ENCODE peak calls at places on chromosomes 2 and 18, in eight cellular contexts. One of them, this sample, is unnamed.

GRCh38 chr2:232833830-232834229 is 36.2 kb upstream of the SNORC start:
- DNase-seq in GM18507: no peak
- DNase-seq in NCI-H187: no peak
- DNase-seq in fibroblast of lung: no peak
- DNase-seq in NCI-H2081: no peak
- DNase-seq in stimulated activated CD8-positive, alpha-beta memory T cell treated with anti-CD3 and anti-CD28 coated beads, Interleukin-4, amount 100 ng/mL, for 1 hour: no peak
- DNase-seq in activated naive CD8-positive, alpha-beta T cell treated with anti-CD3 and anti-CD28 coated beads, Interleukin-2, amount 10 ng/mL, durations not matched to agents 7 days and 5 days: no peak
- DNase-seq in ELR: no peak
- DNase-seq in this sample: no peak

GRCh38 chr2:202032841-202033316 is 776 bp upstream of the FZD7 start:
- DNase-seq in NCI-H2081: no peak
- DNase-seq in NCI-H187: no peak
- DNase-seq in activated naive CD8-positive, alpha-beta T cell treated with anti-CD3 and anti-CD28 coated beads, Interleukin-2, amount 10 ng/mL, durations not matched to agents 7 days and 5 days: no peak
- DNase-seq in fibroblast of lung: peak
- DNase-seq in stimulated activated CD8-positive, alpha-beta memory T cell treated with anti-CD3 and anti-CD28 coated beads, Interleukin-4, amount 100 ng/mL, for 1 hour: no peak
- DNase-seq in ELR: peak
- DNase-seq in GM18507: no peak
- DNase-seq in this sample: peak

GRCh38 chr18:24054130-24054529 is 39.6 kb downstream of the TTC39C start:
- DNase-seq in fibroblast of lung: peak
- DNase-seq in NCI-H2081: no peak
- DNase-seq in GM18507: no peak
- DNase-seq in activated naive CD8-positive, alpha-beta T cell treated with anti-CD3 and anti-CD28 coated beads, Interleukin-2, amount 10 ng/mL, durations not matched to agents 7 days and 5 days: no peak
- DNase-seq in NCI-H187: no peak
- DNase-seq in ELR: peak
- DNase-seq in stimulated activated CD8-positive, alpha-beta memory T cell treated with anti-CD3 and anti-CD28 coated beads, Interleukin-4, amount 100 ng/mL, for 1 hour: no peak
- DNase-seq in this sample: peak

GRCh38 chr2:217652761-217653160 is 350.0 kb downstream of the TNS1 start:
- DNase-seq in fibroblast of lung: no peak
- DNase-seq in activated naive CD8-positive, alpha-beta T cell treated with anti-CD3 and anti-CD28 coated beads, Interleukin-2, amount 10 ng/mL, durations not matched to agents 7 days and 5 days: no peak
- DNase-seq in NCI-H187: no peak
- DNase-seq in stimulated activated CD8-positive, alpha-beta memory T cell treated with anti-CD3 and anti-CD28 coated beads, Interleukin-4, amount 100 ng/mL, for 1 hour: no peak
- DNase-seq in GM18507: no peak
- DNase-seq in ELR: no peak
- DNase-seq in NCI-H2081: no peak
- DNase-seq in this sample: no peak

GRCh38 chr2:61463769-61464475 is 7.0 kb downstream of the USP34 start:
- DNase-seq in fibroblast of lung: no peak
- DNase-seq in ELR: no peak
- DNase-seq in NCI-H187: no peak
- DNase-seq in NCI-H2081: no peak
- DNase-seq in stimulated activated CD8-positive, alpha-beta memory T cell treated with anti-CD3 and anti-CD28 coated beads, Interleukin-4, amount 100 ng/mL, for 1 hour: no peak
- DNase-seq in activated naive CD8-positive, alpha-beta T cell treated with anti-CD3 and anti-CD28 coated beads, Interleukin-2, amount 10 ng/mL, durations not matched to agents 7 days and 5 days: no peak
- DNase-seq in GM18507: no peak
- DNase-seq in this sample: no peak

GRCh38 chr2:230942371-230942770 is 17.3 kb upstream of the GPR55 start:
- DNase-seq in NCI-H187: no peak
- DNase-seq in activated naive CD8-positive, alpha-beta T cell treated with anti-CD3 and anti-CD28 coated beads, Interleukin-2, amount 10 ng/mL, durations not matched to agents 7 days and 5 days: no peak
- DNase-seq in NCI-H2081: no peak
- DNase-seq in fibroblast of lung: no peak
- DNase-seq in ELR: no peak
- DNase-seq in GM18507: no peak
- DNase-seq in stimulated activated CD8-positive, alpha-beta memory T cell treated with anti-CD3 and anti-CD28 coated beads, Interleukin-4, amount 100 ng/mL, for 1 hour: no peak
- DNase-seq in this sample: no peak

GRCh38 chr2:240983361-240983995 is 14.9 kb upstream of the SNED1 start:
- DNase-seq in activated naive CD8-positive, alpha-beta T cell treated with anti-CD3 and anti-CD28 coated beads, Interleukin-2, amount 10 ng/mL, durations not matched to agents 7 days and 5 days: peak
- DNase-seq in NCI-H2081: peak
- DNase-seq in ELR: no peak
- DNase-seq in fibroblast of lung: peak
- DNase-seq in NCI-H187: no peak
- DNase-seq in stimulated activated CD8-positive, alpha-beta memory T cell treated with anti-CD3 and anti-CD28 coated beads, Interleukin-4, amount 100 ng/mL, for 1 hour: no peak
- DNase-seq in GM18507: no peak
- DNase-seq in this sample: no peak

GRCh38 chr18:41761329-41762028 is 193.6 kb upstream of the PIK3C3 start:
- DNase-seq in stimulated activated CD8-positive, alpha-beta memory T cell treated with anti-CD3 and anti-CD28 coated beads, Interleukin-4, amount 100 ng/mL, for 1 hour: no peak
- DNase-seq in NCI-H2081: no peak
- DNase-seq in NCI-H187: no peak
- DNase-seq in GM18507: no peak
- DNase-seq in fibroblast of lung: peak
- DNase-seq in activated naive CD8-positive, alpha-beta T cell treated with anti-CD3 and anti-CD28 coated beads, Interleukin-2, amount 10 ng/mL, durations not matched to agents 7 days and 5 days: no peak
- DNase-seq in ELR: peak
- DNase-seq in this sample: no peak

GRCh38 chr2:42084231-42084671 is 36.4 kb downstream of the PKDCC start:
- DNase-seq in fibroblast of lung: peak
- DNase-seq in stimulated activated CD8-positive, alpha-beta memory T cell treated with anti-CD3 and anti-CD28 coated beads, Interleukin-4, amount 100 ng/mL, for 1 hour: no peak
- DNase-seq in GM18507: no peak
- DNase-seq in NCI-H2081: no peak
- DNase-seq in activated naive CD8-positive, alpha-beta T cell treated with anti-CD3 and anti-CD28 coated beads, Interleukin-2, amount 10 ng/mL, durations not matched to agents 7 days and 5 days: no peak
- DNase-seq in NCI-H187: no peak
- DNase-seq in ELR: peak
- DNase-seq in this sample: no peak

GRCh38 chr2:240305369-240305962 is 130.0 kb upstream of the GPC1 start:
- DNase-seq in GM18507: no peak
- DNase-seq in activated naive CD8-positive, alpha-beta T cell treated with anti-CD3 and anti-CD28 coated beads, Interleukin-2, amount 10 ng/mL, durations not matched to agents 7 days and 5 days: no peak
- DNase-seq in NCI-H187: no peak
- DNase-seq in stimulated activated CD8-positive, alpha-beta memory T cell treated with anti-CD3 and anti-CD28 coated beads, Interleukin-4, amount 100 ng/mL, for 1 hour: no peak
- DNase-seq in fibroblast of lung: no peak
- DNase-seq in ELR: no peak
- DNase-seq in NCI-H2081: no peak
- DNase-seq in this sample: peak

GRCh38 chr18:8944871-8945245 is 157.6 kb upstream of the NDUFV2 start:
- DNase-seq in GM18507: no peak
- DNase-seq in ELR: no peak
- DNase-seq in activated naive CD8-positive, alpha-beta T cell treated with anti-CD3 and anti-CD28 coated beads, Interleukin-2, amount 10 ng/mL, durations not matched to agents 7 days and 5 days: no peak
- DNase-seq in fibroblast of lung: no peak
- DNase-seq in stimulated activated CD8-positive, alpha-beta memory T cell treated with anti-CD3 and anti-CD28 coated beads, Interleukin-4, amount 100 ng/mL, for 1 hour: no peak
- DNase-seq in NCI-H2081: no peak
- DNase-seq in NCI-H187: no peak
- DNase-seq in this sample: no peak

GRCh38 chr2:96240341-96241038 is 25.3 kb downstream of the TMEM127 start:
- DNase-seq in GM18507: no peak
- DNase-seq in activated naive CD8-positive, alpha-beta T cell treated with anti-CD3 and anti-CD28 coated beads, Interleukin-2, amount 10 ng/mL, durations not matched to agents 7 days and 5 days: no peak
- DNase-seq in fibroblast of lung: no peak
- DNase-seq in ELR: no peak
- DNase-seq in stimulated activated CD8-positive, alpha-beta memory T cell treated with anti-CD3 and anti-CD28 coated beads, Interleukin-4, amount 100 ng/mL, for 1 hour: no peak
- DNase-seq in NCI-H187: no peak
- DNase-seq in NCI-H2081: no peak
- DNase-seq in this sample: no peak

GRCh38 chr18:79682896-79683625 is 3.5 kb downstream of the CTDP1 start:
- DNase-seq in ELR: no peak
- DNase-seq in fibroblast of lung: no peak
- DNase-seq in GM18507: no peak
- DNase-seq in stimulated activated CD8-positive, alpha-beta memory T cell treated with anti-CD3 and anti-CD28 coated beads, Interleukin-4, amount 100 ng/mL, for 1 hour: no peak
- DNase-seq in activated naive CD8-positive, alpha-beta T cell treated with anti-CD3 and anti-CD28 coated beads, Interleukin-2, amount 10 ng/mL, durations not matched to agents 7 days and 5 days: peak
- DNase-seq in NCI-H187: no peak
- DNase-seq in NCI-H2081: no peak
- DNase-seq in this sample: no peak

GRCh38 chr2:195961873-195962272 is 106.8 kb downstream of the DNAH7 start:
- DNase-seq in fibroblast of lung: no peak
- DNase-seq in stimulated activated CD8-positive, alpha-beta memory T cell treated with anti-CD3 and anti-CD28 coated beads, Interleukin-4, amount 100 ng/mL, for 1 hour: no peak
- DNase-seq in ELR: no peak
- DNase-seq in activated naive CD8-positive, alpha-beta T cell treated with anti-CD3 and anti-CD28 coated beads, Interleukin-2, amount 10 ng/mL, durations not matched to agents 7 days and 5 days: no peak
- DNase-seq in GM18507: no peak
- DNase-seq in NCI-H187: no peak
- DNase-seq in NCI-H2081: no peak
- DNase-seq in this sample: no peak

GRCh38 chr2:27281855-27282559 is at the start of gene TRIM54:
- DNase-seq in GM18507: no peak
- DNase-seq in fibroblast of lung: no peak
- DNase-seq in NCI-H187: no peak
- DNase-seq in ELR: no peak
- DNase-seq in activated naive CD8-positive, alpha-beta T cell treated with anti-CD3 and anti-CD28 coated beads, Interleukin-2, amount 10 ng/mL, durations not matched to agents 7 days and 5 days: no peak
- DNase-seq in stimulated activated CD8-positive, alpha-beta memory T cell treated with anti-CD3 and anti-CD28 coated beads, Interleukin-4, amount 100 ng/mL, for 1 hour: no peak
- DNase-seq in NCI-H2081: no peak
- DNase-seq in this sample: no peak

GRCh38 chr2:68465081-68465916 is 1.8 kb downstream of the FBXO48 start:
- DNase-seq in GM18507: no peak
- DNase-seq in NCI-H2081: no peak
- DNase-seq in stimulated activated CD8-positive, alpha-beta memory T cell treated with anti-CD3 and anti-CD28 coated beads, Interleukin-4, amount 100 ng/mL, for 1 hour: no peak
- DNase-seq in ELR: peak
- DNase-seq in activated naive CD8-positive, alpha-beta T cell treated with anti-CD3 and anti-CD28 coated beads, Interleukin-2, amount 10 ng/mL, durations not matched to agents 7 days and 5 days: no peak
- DNase-seq in fibroblast of lung: peak
- DNase-seq in NCI-H187: no peak
- DNase-seq in this sample: peak

GRCh38 chr2:66929632-66930385 is 467.3 kb upstream of the ETAA1 start:
- DNase-seq in fibroblast of lung: peak
- DNase-seq in activated naive CD8-positive, alpha-beta T cell treated with anti-CD3 and anti-CD28 coated beads, Interleukin-2, amount 10 ng/mL, durations not matched to agents 7 days and 5 days: no peak
- DNase-seq in stimulated activated CD8-positive, alpha-beta memory T cell treated with anti-CD3 and anti-CD28 coated beads, Interleukin-4, amount 100 ng/mL, for 1 hour: no peak
- DNase-seq in NCI-H2081: no peak
- DNase-seq in ELR: peak
- DNase-seq in GM18507: no peak
- DNase-seq in NCI-H187: no peak
- DNase-seq in this sample: no peak

GRCh38 chr2:172430027-172430426 is 2.6 kb downstream of the ITGA6 start:
- DNase-seq in NCI-H187: no peak
- DNase-seq in fibroblast of lung: no peak
- DNase-seq in ELR: no peak
- DNase-seq in GM18507: no peak
- DNase-seq in stimulated activated CD8-positive, alpha-beta memory T cell treated with anti-CD3 and anti-CD28 coated beads, Interleukin-4, amount 100 ng/mL, for 1 hour: no peak
- DNase-seq in activated naive CD8-positive, alpha-beta T cell treated with anti-CD3 and anti-CD28 coated beads, Interleukin-2, amount 10 ng/mL, durations not matched to agents 7 days and 5 days: no peak
- DNase-seq in NCI-H2081: no peak
- DNase-seq in this sample: no peak

GRCh38 chr2:71856709-71857525 is 290.7 kb downstream of the CYP26B1 start:
- DNase-seq in NCI-H187: no peak
- DNase-seq in ELR: peak
- DNase-seq in GM18507: no peak
- DNase-seq in stimulated activated CD8-positive, alpha-beta memory T cell treated with anti-CD3 and anti-CD28 coated beads, Interleukin-4, amount 100 ng/mL, for 1 hour: no peak
- DNase-seq in activated naive CD8-positive, alpha-beta T cell treated with anti-CD3 and anti-CD28 coated beads, Interleukin-2, amount 10 ng/mL, durations not matched to agents 7 days and 5 days: no peak
- DNase-seq in NCI-H2081: no peak
- DNase-seq in fibroblast of lung: no peak
- DNase-seq in this sample: no peak

This sample was measured in activated effector memory CD4-positive, alpha-beta T cell treated with anti-CD3 and anti-CD28 coated beads, Interleukin-2, amount 50 U/mL, for 16 hours.